ENCODE peak calls at places on chromosomes 2 and 18, in six cellular contexts. G is colonic mucosa, P is fibroblast of pulmonary artery, C is retinal pigment epithelial cell, R is uterus, X is A549. Y is an unnamed sample.

GRCh38 chr18:75009296-75009695 is 199.6 kb downstream of the PTGR3 start:
- DNase-seq in G (no peak), P (no peak), C (no peak), R (no peak), X (no peak), Y (no peak)

GRCh38 chr2:209388416-209389037 is 35.3 kb upstream of the MAP2 start:
- DNase-seq in G (no peak), P (no peak), C (no peak), R (no peak), X (no peak), Y (no peak)

GRCh38 chr2:227908266-227909054 is 37.0 kb downstream of the DAW1 start:
- DNase-seq in G (no peak), P (peak), C (no peak), R (no peak), X (no peak), Y (peak)

GRCh38 chr2:230874876-230875275 is 10.1 kb downstream of the ITM2C start:
- DNase-seq in G (no peak), P (no peak), C (no peak), R (no peak), X (no peak), Y (no peak)

GRCh38 chr2:225041210-225041870 is 928 bp downstream of the DOCK10 start:
- DNase-seq in G (peak), P (peak), C (no peak), R (no peak), X (peak), Y (peak)

GRCh38 chr18:79203017-79203605 is 133.9 kb downstream of the ATP9B start:
- DNase-seq in G (no peak), P (no peak), C (no peak), R (no peak), X (no peak), Y (peak)

GRCh38 chr2:191533693-191534175 is 144.2 kb upstream of the NABP1 start:
- DNase-seq in G (no peak), P (peak), C (no peak), R (no peak), X (no peak), Y (peak)

GRCh38 chr2:241803387-241804325 is 5.3 kb upstream of the NEU4 start:
- DNase-seq in G (peak), P (peak), C (peak), R (peak), X (peak), Y (peak)

GRCh38 chr2:237732790-237733349 is 65.7 kb upstream of the RBM44 start:
- DNase-seq in G (no peak), P (no peak), C (no peak), R (no peak), X (no peak), Y (no peak)

GRCh38 chr2:161557538-161557937 is 66.7 kb upstream of the SLC4A10 start:
- DNase-seq in G (no peak), P (no peak), C (no peak), R (no peak), X (no peak), Y (no peak)

GRCh38 chr18:34031810-34032209 is 192.9 kb downstream of the NOL4 start:
- DNase-seq in G (no peak), P (peak), C (no peak), R (no peak), X (no peak), Y (peak)

GRCh38 chr2:7427293-7428060 is 510.3 kb downstream of the RNF144A start:
- DNase-seq in G (no peak), P (peak), C (peak), R (no peak), X (peak), Y (peak)

GRCh38 chr18:55997156-55997561 is 409.2 kb upstream of the TCF4 start:
- DNase-seq in G (no peak), P (no peak), C (peak), R (no peak), X (no peak), Y (no peak)

GRCh38 chr2:212021947-212022346 is 516.7 kb downstream of the ERBB4 start:
- DNase-seq in G (no peak), P (peak), C (no peak), R (no peak), X (peak), Y (peak)

GRCh38 chr2:186919272-186919671 is 70.3 kb upstream of the ZSWIM2 start:
- DNase-seq in G (no peak), P (peak), C (peak), R (no peak), X (peak), Y (peak)

GRCh38 chr2:156589381-156590079 is 153.4 kb downstream of the GPD2 start:
- DNase-seq in G (no peak), P (peak), C (no peak), R (no peak), X (peak), Y (peak)

GRCh38 chr2:131039535-131039907 is 53.7 kb downstream of the FAM168B start:
- DNase-seq in G (no peak), P (no peak), C (no peak), R (no peak), X (no peak), Y (peak)

GRCh38 chr2:109285244-109285651 is 156.2 kb downstream of the SH3RF3 start:
- DNase-seq in G (no peak), P (no peak), C (peak), R (no peak), X (no peak), Y (peak)

GRCh38 chr18:57980573-57981348 is 63.3 kb upstream of the NEDD4L start:
- DNase-seq in G (no peak), P (no peak), C (no peak), R (no peak), X (no peak), Y (no peak)

DNA sequence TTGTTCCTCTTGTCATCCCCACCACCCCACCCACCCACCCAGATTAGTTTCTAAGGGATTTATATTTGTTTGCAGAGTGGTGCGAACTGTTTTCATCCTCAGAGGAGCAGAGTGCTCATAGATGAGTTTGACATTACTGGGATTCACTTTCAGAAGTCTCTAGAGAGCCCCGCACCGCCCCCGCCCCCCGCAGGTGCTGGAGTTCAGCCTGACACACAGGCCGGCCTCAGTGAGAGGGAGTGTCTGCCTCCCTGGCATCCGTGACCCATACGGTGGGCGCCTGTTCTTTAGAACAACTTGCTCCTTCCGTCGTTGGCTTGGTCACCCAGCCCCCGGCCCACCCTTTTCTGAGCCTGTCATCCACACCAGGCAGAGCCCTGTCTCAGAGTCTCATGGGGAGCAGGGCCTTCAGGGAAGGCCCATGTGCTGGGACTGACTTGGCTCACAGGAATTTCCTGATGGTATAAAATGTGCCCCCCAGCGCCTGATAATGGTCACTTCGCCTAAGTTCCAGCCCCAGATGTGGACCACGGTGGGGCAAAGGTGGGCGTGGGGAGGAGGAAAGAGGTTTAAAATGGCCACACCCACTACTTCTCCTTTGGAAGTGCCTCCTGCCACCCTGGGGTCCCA is 44.3 kb downstream of the HPCAL1 start:
- DNase-seq in G (no peak), P (no peak), C (no peak), R (no peak), X (no peak), Y (no peak)
- TF ChIP-seq CTCF in G (no peak), P (no peak), C (no peak), R (no peak), X (no peak), Y (no peak)

GRCh38 chr2:13240789-13241487 is 524.2 kb downstream of the TRIB2 start:
- DNase-seq in G (no peak), P (no peak), C (no peak), R (no peak), X (no peak), Y (no peak)
- H3K4me3 ChIP-seq in G (no peak), P (no peak), C (no peak), R (no peak), X (no peak), Y (no peak)

DNA sequence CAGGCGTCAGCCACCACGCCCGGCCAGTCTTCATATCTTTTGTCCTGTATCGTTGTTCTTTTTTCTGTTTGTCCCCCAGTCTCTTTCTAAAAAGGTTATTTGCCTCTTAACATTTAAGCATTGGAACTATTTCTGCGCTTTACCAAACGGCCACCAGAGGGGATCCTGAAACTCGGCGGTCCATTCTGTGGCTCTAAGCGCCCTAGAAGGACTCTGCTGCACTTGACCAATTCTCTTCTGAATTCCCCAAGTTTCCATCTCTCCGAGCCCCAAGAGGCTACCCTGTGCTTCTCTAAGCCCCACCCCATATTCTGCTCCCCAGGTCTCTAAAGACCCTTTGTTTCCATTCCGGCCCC is 33.1 kb upstream of the REG3G start:
- DNase-seq in G (no peak), P (peak), C (no peak), R (no peak), X (peak), Y (peak)
- TF ChIP-seq CTCF in G (peak), P (peak), C (peak), R (no peak), X (peak), Y (peak)

GRCh38 chr2:190149942-190150341 is 87.4 kb upstream of the MSTN start:
- DNase-seq in G (no peak), P (no peak), C (no peak), R (no peak), X (no peak), Y (no peak)
- H3K4me3 ChIP-seq in G (no peak), P (no peak), C (no peak), R (no peak), X (no peak), Y (no peak)

GRCh38 chr2:132400169-132400900 is 16.3 kb upstream of the GPR39 start:
- DNase-seq in G (no peak), P (peak), C (no peak), R (peak), X (peak), Y (peak)
- TF ChIP-seq CTCF in G (no peak), P (peak), C (no peak), R (no peak), X (no peak), Y (no peak)

GRCh38 chr2:64325852-64326577 is 127.9 kb upstream of the LGALSL start:
- DNase-seq in G (no peak), P (no peak), C (no peak), R (no peak), X (no peak), Y (no peak)

GRCh38 chr2:64326578-64327050 is 127.3 kb upstream of the LGALSL start:
- DNase-seq in G (no peak), P (no peak), C (no peak), R (no peak), X (no peak), Y (no peak)

GRCh38 chr2:64327510-64328414 is 126.2 kb upstream of the LGALSL start:
- DNase-seq in G (no peak), P (peak), C (no peak), R (peak), X (peak), Y (peak)

GRCh38 chr2:64328415-64328722 is 125.6 kb upstream of the LGALSL start:
- DNase-seq in G (no peak), P (no peak), C (no peak), R (no peak), X (no peak), Y (no peak)

DNA sequence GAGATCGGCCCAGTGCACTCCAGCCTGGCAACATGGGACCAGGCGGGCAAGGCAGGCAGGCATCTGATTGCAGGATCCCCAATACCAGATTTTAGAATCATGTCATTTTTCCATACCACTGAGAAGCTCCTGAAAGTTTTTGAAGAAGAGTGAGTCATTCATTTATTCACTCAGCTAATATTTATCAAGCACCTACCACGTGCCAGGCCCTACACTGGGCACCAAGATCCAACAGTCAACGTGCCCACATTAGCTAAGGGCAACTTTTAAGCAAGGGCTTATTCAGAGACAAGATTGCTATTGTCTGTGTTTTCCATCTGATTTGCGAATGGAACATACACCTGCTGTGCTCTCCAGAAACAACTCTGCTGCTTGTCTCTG is 126.8 kb upstream of the LGALSL start:
- DNase-seq in G (no peak), P (no peak), C (no peak), R (no peak), X (peak), Y (no peak)
- H3K4me3 ChIP-seq in G (no peak), P (no peak), C (no peak), R (no peak), X (no peak), Y (no peak)

DNA sequence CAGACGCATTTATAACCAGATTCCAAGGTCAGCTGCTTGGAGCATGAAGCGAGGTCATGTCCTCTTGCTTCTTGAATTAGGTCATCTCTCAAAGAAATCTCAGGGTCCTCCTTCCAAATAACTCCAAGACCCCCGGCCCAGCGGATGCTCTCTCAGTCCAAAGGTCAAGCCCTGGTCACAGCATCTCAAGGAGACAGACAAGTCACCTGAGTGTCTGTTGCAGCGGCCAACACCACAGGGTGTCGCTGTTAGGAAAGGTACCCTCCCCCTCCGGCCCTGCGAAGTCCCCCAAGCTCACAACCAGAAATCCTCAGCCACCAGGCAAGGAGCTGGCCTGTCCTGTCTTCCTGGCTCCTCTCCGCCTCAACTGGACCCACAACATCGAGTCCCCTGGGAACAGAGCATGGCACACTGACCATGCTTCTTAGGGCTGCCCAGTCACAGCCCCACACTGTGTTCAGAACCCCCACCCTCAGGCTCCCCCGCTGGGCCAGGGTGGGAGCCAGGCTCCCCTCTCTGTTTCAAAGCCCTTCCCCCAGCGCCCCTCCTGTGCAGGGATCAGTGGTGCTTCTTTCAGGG is 68.0 kb upstream of the ASAP2 start:
- DNase-seq in G (peak), P (peak), C (no peak), R (no peak), X (peak), Y (no peak)
- TF ChIP-seq CTCF in G (no peak), P (peak), C (no peak), R (no peak), X (peak), Y (peak)

GRCh38 chr18:28088477-28088876 is 88.5 kb downstream of the CDH2 start:
- DNase-seq in G (no peak), P (no peak), C (no peak), R (no peak), X (no peak), Y (no peak)
- H3K4me3 ChIP-seq in G (no peak), P (no peak), C (no peak), R (no peak), X (no peak), Y (no peak)

GRCh38 chr18:8507881-8508280 is 101.4 kb upstream of the RAB12 start:
- DNase-seq in G (no peak), P (no peak), C (no peak), R (no peak), X (no peak), Y (peak)
- TF ChIP-seq CTCF in G (no peak), P (no peak), C (no peak), R (no peak), X (no peak), Y (no peak)

GRCh38 chr2:76749858-76750257 is 772.3 kb downstream of the LRRTM4 start:
- DNase-seq in G (no peak), P (no peak), C (no peak), R (no peak), X (no peak), Y (no peak)

GRCh38 chr2:76745605-76746004 is 776.6 kb downstream of the LRRTM4 start:
- DNase-seq in G (no peak), P (no peak), C (no peak), R (no peak), X (no peak), Y (no peak)

DNA sequence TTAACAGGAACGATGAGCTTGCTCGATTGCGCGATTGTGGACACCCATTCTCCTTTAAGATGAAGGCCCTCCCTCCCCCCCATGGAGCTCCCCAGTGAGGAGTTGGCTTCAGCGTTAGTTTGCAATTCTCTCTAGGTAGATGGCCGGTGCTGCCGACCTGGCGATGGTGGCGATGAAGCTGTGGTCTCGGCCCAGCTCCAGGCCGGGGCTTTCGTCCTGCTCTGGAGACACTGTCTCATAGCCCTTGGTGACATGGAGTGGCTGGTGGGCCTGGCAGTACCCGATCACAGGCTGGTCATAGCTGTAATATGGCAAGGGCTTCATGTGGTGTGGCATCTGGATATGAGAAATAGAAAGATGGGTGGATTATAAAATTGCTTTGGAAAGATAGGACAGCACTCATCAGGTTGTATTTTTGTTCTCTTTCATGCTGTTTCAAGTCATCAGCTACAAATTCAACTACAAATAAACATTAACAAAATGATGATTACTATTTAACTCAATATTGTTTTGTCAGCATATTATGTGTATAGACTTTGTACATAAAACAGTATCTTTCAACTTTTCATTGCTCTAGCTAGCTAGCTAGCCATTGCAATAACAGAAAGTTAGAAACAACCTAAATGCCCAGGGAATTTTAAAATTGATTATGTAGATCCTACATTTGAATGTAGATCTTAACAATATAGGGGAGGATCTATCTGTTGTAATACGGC is 773.4 kb downstream of the LRRTM4 start:
- DNase-seq in G (no peak), P (no peak), C (no peak), R (no peak), X (no peak), Y (no peak)
- H3K4me3 ChIP-seq in G (no peak), P (no peak), C (no peak), R (no peak), X (no peak), Y (no peak)